ENCODE peak calls at places on chromosomes 2 and 18, in five cellular contexts. Y is esophagus muscularis mucosa, L is GM20000, Q is RWPE1, K is heart left ventricle. R is an unnamed sample.

GRCh38 chr2:38508311-38509039 is 94.3 kb downstream of the HNRNPLL start:
- DNase-seq in K (peak; percentile 82), L (peak; percentile 81), Q (peak; percentile 56), Y (peak; percentile 98), R (peak; percentile 86)

GRCh38 chr2:150619607-150620330 is 132.3 kb upstream of the RND3 start:
- DNase-seq in K (no peak), L (no peak), Y (no peak), Q (peak; percentile 34), R (no peak)

GRCh38 chr2:18924905-18925691 is 335.7 kb upstream of the NT5C1B start:
- DNase-seq in K (no peak), Q (no peak), L (no peak), Y (no peak), R (no peak)

GRCh38 chr2:38446418-38446817 is 69.3 kb upstream of the ATL2 start:
- DNase-seq in K (no peak), Q (no peak), Y (no peak), L (no peak), R (no peak)

GRCh38 chr2:218802595-218802994 is 20.6 kb downstream of the CYP27A1 start:
- DNase-seq in L (no peak), Q (no peak), Y (no peak), K (no peak), R (no peak)

GRCh38 chr18:10927980-10928605 is 221.3 kb downstream of the PIEZO2 start:
- DNase-seq in K (no peak), Y (no peak), L (peak; percentile 34), Q (no peak), R (no peak)

GRCh38 chr18:76493213-76494107 is 1.6 kb downstream of the ZNF516 start:
- DNase-seq in Q (peak; percentile 79), K (no peak), L (peak; percentile 84), Y (no peak), R (no peak)

GRCh38 chr2:64124571-64124970 is 19.6 kb downstream of the PELI1 start:
- DNase-seq in L (no peak), Q (no peak), K (no peak), Y (no peak), R (no peak)

GRCh38 chr18:11308499-11308898 is 159.1 kb upstream of the PIEZO2 start:
- DNase-seq in L (no peak), K (no peak), Y (no peak), Q (no peak), R (no peak)

GRCh38 chr2:183081908-183082307 is 3.4 kb downstream of the DUSP19 start:
- DNase-seq in Q (no peak), L (no peak), Y (no peak), K (no peak), R (no peak)

GRCh38 chr2:181904022-181904632 is 12.6 kb downstream of the ITPRID2 start:
- DNase-seq in L (peak; percentile 22), Y (no peak), Q (peak; percentile 34), K (no peak), R (no peak)

GRCh38 chr2:82013641-82014040 is 1709.1 kb upstream of the LRRTM1 start:
- DNase-seq in K (no peak), Q (no peak), L (no peak), Y (no peak), R (no peak)

GRCh38 chr2:144020047-144020446 is 499.9 kb downstream of the ZEB2 start:
- DNase-seq in Y (no peak), K (no peak), L (no peak), Q (no peak), R (no peak)

GRCh38 chr2:46163031-46163430 is 134.2 kb upstream of the EPAS1 start:
- DNase-seq in Q (no peak), L (no peak), K (no peak), Y (no peak), R (no peak)

GRCh38 chr2:218367415-218368149 is 10.9 kb downstream of the CATIP start:
- DNase-seq in L (peak; percentile 96), Q (peak; percentile 75), K (peak; percentile 97), Y (peak; percentile 96), R (peak; percentile 91)

GRCh38 chr2:20355131-20355530 is 4.5 kb upstream of the PUM2 start:
- DNase-seq in Y (no peak), K (no peak), L (no peak), Q (no peak), R (no peak)

GRCh38 chr2:157748371-157749132 is 119.9 kb upstream of the ACVR1C start:
- DNase-seq in Q (no peak), K (no peak), Y (no peak), L (no peak), R (no peak)

GRCh38 chr2:25215948-25216679 is 47.7 kb upstream of the POMC start:
- DNase-seq in K (peak; percentile 93), L (peak; percentile 94), Q (no peak), Y (no peak), R (peak; percentile 70)

GRCh38 chr18:57437782-57438668 is 2.9 kb downstream of the ONECUT2 start:
- DNase-seq in K (peak; percentile 70), Q (peak; percentile 33), Y (no peak), L (peak; percentile 84), R (peak; percentile 73)

GRCh38 chr18:76380127-76380729 is 114.8 kb downstream of the ZNF516 start:
- DNase-seq in L (no peak), Q (no peak), Y (no peak), K (no peak), R (no peak)

GRCh38 chr18:23784811-23785245 is 95.6 kb downstream of the LAMA3 start:
- DNase-seq in K (no peak), Q (peak; percentile 14), L (no peak), Y (no peak), R (peak; percentile 18)

GRCh38 chr18:48680339-48680738 is 141.5 kb downstream of the CTIF start:
- DNase-seq in Y (no peak), K (no peak), L (no peak), Q (no peak), R (no peak)

GRCh38 chr2:61536086-61536722 is 2.0 kb downstream of the XPO1 start:
- DNase-seq in L (peak; percentile 7), Y (no peak), K (no peak), Q (no peak), R (no peak)

GRCh38 chr2:113876503-113877387 is 13.1 kb upstream of the ACTR3 start:
- DNase-seq in L (no peak), Y (no peak), Q (peak; percentile 60), K (no peak), R (peak; percentile 95)

GRCh38 chr2:46389417-46389916 is 89.9 kb upstream of the TMEM247 start:
- DNase-seq in Y (no peak), Q (no peak), K (no peak), L (no peak), R (no peak)

GRCh38 chr18:76499596-76500340 is 4.7 kb upstream of the ZNF516 start:
- DNase-seq in Y (no peak), K (no peak), L (peak; percentile 79), Q (no peak), R (no peak)

GRCh38 chr18:79583426-79583825 is 96.2 kb upstream of the CTDP1 start:
- DNase-seq in L (no peak), Q (no peak), Y (no peak), K (peak; percentile 31), R (no peak)

GRCh38 chr2:235098736-235099494 is 147.1 kb downstream of the SH3BP4 start:
- DNase-seq in K (no peak), Q (no peak), L (no peak), Y (no peak), R (no peak)

GRCh38 chr2:215931256-215931903 is 82.0 kb downstream of the MREG start:
- DNase-seq in Q (peak; percentile 74), K (no peak), L (peak; percentile 54), Y (no peak), R (peak; percentile 58)

GRCh38 chr18:54223568-54224241 is 764 bp downstream of the MBD2 start:
- DNase-seq in L (peak; percentile 38), K (no peak), Q (peak; percentile 49), Y (no peak), R (peak; percentile 46)

GRCh38 chr2:170815746-170816498 is 765 bp upstream of the GAD1 start:
- DNase-seq in K (peak; percentile 74), L (peak; percentile 83), Y (peak; percentile 91), Q (peak; percentile 85), R (peak; percentile 88)

GRCh38 chr2:181989099-181989498 is 3.4 kb downstream of the PPP1R1C start:
- DNase-seq in K (no peak), L (no peak), Y (no peak), Q (no peak), R (no peak)

GRCh38 chr2:64456298-64456697 is 2.3 kb downstream of the LGALSL start:
- DNase-seq in L (no peak), K (no peak), Y (no peak), Q (no peak), R (no peak)

GRCh38 chr18:48342125-48342524 is 67.1 kb downstream of the ZBTB7C start:
- DNase-seq in L (no peak), Y (no peak), K (no peak), Q (no peak), R (no peak)

GRCh38 chr2:231380307-231380706 is 15.2 kb upstream of the B3GNT7 start:
- DNase-seq in Y (no peak), K (no peak), Q (no peak), L (no peak), R (no peak)

GRCh38 chr2:10141736-10142639 is 19.4 kb downstream of the RRM2 start:
- DNase-seq in K (no peak), Q (no peak), L (peak; percentile 45), Y (no peak), R (peak; percentile 47)
- TF ChIP-seq CTCF in K (peak; percentile 41), Q (peak; percentile 51), L (peak; percentile 33), Y (peak; percentile 27), R (peak; percentile 55)

GRCh38 chr18:32930695-32931301 is 158.0 kb upstream of the KLHL14 start:
- DNase-seq in Y (no peak), Q (peak; percentile 8), K (no peak), L (peak; percentile 57), R (no peak)
- TF ChIP-seq CTCF in Y (no peak), Q (peak; percentile 73), K (no peak), L (peak; percentile 40), R (no peak)

DNA sequence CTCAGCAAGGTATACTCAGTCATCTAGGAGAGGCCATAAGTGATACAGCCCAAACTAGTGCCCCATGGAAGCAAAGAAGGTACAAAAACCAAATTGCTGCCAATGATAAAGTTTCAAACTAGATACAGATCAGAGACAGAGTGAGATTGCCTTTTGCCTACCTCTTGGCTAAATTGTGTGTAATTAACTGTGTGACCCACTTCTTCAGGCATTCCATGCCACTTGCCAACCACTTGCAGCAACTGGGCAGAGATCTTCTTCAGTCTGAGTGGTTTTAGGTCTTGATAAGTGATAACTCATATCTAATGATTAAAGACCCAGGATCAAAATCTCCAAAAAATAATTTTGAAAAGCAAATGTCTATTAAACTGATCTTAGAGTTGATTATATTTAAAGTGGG is 21.1 kb upstream of the NABP1 start:
- DNase-seq in L (no peak), Q (no peak), Y (no peak), K (no peak), R (no peak)
- TF ChIP-seq CTCF in L (no peak), Q (no peak), Y (no peak), K (no peak), R (no peak)

GRCh38 chr2:236176951-236177350 is 8.8 kb upstream of the GBX2 start:
- DNase-seq in K (no peak), Y (no peak), L (no peak), Q (no peak), R (no peak)

GRCh38 chr2:236176417-236176816 is 8.2 kb upstream of the GBX2 start:
- DNase-seq in Q (no peak), L (peak; percentile 68), Y (no peak), K (no peak), R (peak; percentile 49)

GRCh38 chr2:236178921-236179652 is 10.9 kb upstream of the GBX2 start:
- DNase-seq in Y (no peak), K (no peak), L (peak; percentile 40), Q (no peak), R (no peak)

GRCh38 chr2:236177967-236178909 is 10.1 kb upstream of the GBX2 start:
- DNase-seq in Q (peak; percentile 66), L (peak; percentile 78), Y (no peak), K (peak; percentile 81), R (peak; percentile 90)

GRCh38 chr2:236177604-236177966 is 9.4 kb upstream of the GBX2 start:
- DNase-seq in Q (no peak), L (peak; percentile 63), K (no peak), Y (no peak), R (no peak)
- TF ChIP-seq CTCF in Q (no peak), L (peak; percentile 30), K (no peak), Y (no peak), R (no peak)

R was measured in Calu3.